ENCODE peak calls at places on chromosome 2, in five cellular contexts. O, P, C, F and N are unnamed samples.

GRCh38 chr2:241821460-241822263 is 12.7 kb downstream of the NEU4 start:
- DNase-seq in P (peak), F (no peak), O (no peak), C (no peak), N (no peak)

GRCh38 chr2:219728993-219729487 is 101.6 kb downstream of the SLC4A3 start:
- DNase-seq in P (no peak), F (no peak), C (no peak), O (no peak), N (no peak)

GRCh38 chr2:24919100-24919976 is 699 bp downstream of the ADCY3 start:
- DNase-seq in C (peak), P (peak), F (peak), O (peak), N (peak)

GRCh38 chr2:103161456-103162289 is 399.8 kb downstream of the TMEM182 start:
- DNase-seq in F (peak), C (peak), P (peak), O (peak), N (peak)

GRCh38 chr2:133240505-133241230 is 327.6 kb downstream of the NCKAP5 start:
- DNase-seq in C (peak), F (no peak), P (no peak), O (peak), N (no peak)

GRCh38 chr2:201733544-201733943 is 35.1 kb upstream of the MPP4 start:
- DNase-seq in P (no peak), F (peak), C (peak), O (no peak), N (no peak)

GRCh38 chr2:43370146-43370545 is 143.7 kb upstream of the ZFP36L2 start:
- DNase-seq in C (no peak), F (no peak), O (peak), P (no peak), N (no peak)

GRCh38 chr2:47189635-47190034 is 34.5 kb upstream of the STPG4 start:
- DNase-seq in O (peak), F (peak), P (no peak), C (peak), N (no peak)

GRCh38 chr2:15243762-15244161 is 317.4 kb downstream of the NBAS start:
- DNase-seq in C (peak), F (peak), O (no peak), P (no peak), N (peak)

GRCh38 chr2:4246364-4247131 is 543.2 kb downstream of the DCDC2C start:
- DNase-seq in P (peak), C (no peak), O (no peak), F (no peak), N (no peak)

GRCh38 chr2:7358865-7359264 is 441.7 kb downstream of the RNF144A start:
- DNase-seq in C (no peak), F (no peak), O (no peak), P (peak), N (no peak)

GRCh38 chr2:101617188-101617587 is 80.3 kb upstream of the MAP4K4 start:
- DNase-seq in O (no peak), P (no peak), C (peak), F (peak), N (no peak)

GRCh38 chr2:148282201-148282600 is 261.3 kb downstream of the MBD5 start:
- DNase-seq in C (peak), P (no peak), O (no peak), F (peak), N (peak)

GRCh38 chr2:101047075-101047766 is 45.1 kb downstream of the RPL31 start:
- DNase-seq in O (peak), P (no peak), F (peak), C (peak), N (peak)

GRCh38 chr2:231223458-231223970 is 25.1 kb downstream of the ARMC9 start:
- DNase-seq in O (no peak), F (no peak), P (no peak), C (no peak), N (no peak)

GRCh38 chr2:45826889-45827635 is 175.6 kb downstream of the PRKCE start:
- DNase-seq in O (peak), P (no peak), F (peak), C (peak), N (no peak)

GRCh38 chr2:207531024-207531411 is 1.3 kb downstream of the CREB1 start:
- DNase-seq in F (peak), O (peak), P (no peak), C (peak), N (no peak)

GRCh38 chr2:24779121-24779520 is 14.1 kb downstream of the PTRHD1 start:
- DNase-seq in O (no peak), P (no peak), C (no peak), F (no peak), N (peak)

GRCh38 chr2:17747684-17748452 is 5.7 kb downstream of the SMC6 start:
- DNase-seq in O (no peak), P (peak), C (peak), F (no peak), N (no peak)

GRCh38 chr2:96511851-96512250 is 6.7 kb upstream of the NEURL3 start:
- DNase-seq in P (no peak), O (no peak), C (no peak), F (no peak), N (no peak)

GRCh38 chr2:220789961-220790360 is 782.1 kb downstream of the EPHA4 start:
- DNase-seq in P (no peak), F (peak), C (peak), O (no peak), N (no peak)

GRCh38 chr2:47086054-47086471 is 69.0 kb downstream of the STPG4 start:
- DNase-seq in C (no peak), P (no peak), F (no peak), O (no peak), N (no peak)

GRCh38 chr2:19321946-19322345 is 36.5 kb downstream of the OSR1 start:
- DNase-seq in P (no peak), F (no peak), C (peak), O (no peak), N (no peak)

GRCh38 chr2:199757466-199757865 is 93.5 kb downstream of the FTCDNL1 start:
- DNase-seq in F (peak), C (no peak), O (no peak), P (no peak), N (no peak)

GRCh38 chr2:164697688-164698290 is 76.5 kb upstream of the GRB14 start:
- DNase-seq in F (peak), P (peak), C (peak), O (peak), N (peak)

GRCh38 chr2:145692971-145693478 is 1173.1 kb upstream of the ZEB2 start:
- DNase-seq in P (no peak), C (peak), O (peak), F (peak), N (no peak)

GRCh38 chr2:219688560-219689445 is 61.4 kb downstream of the SLC4A3 start:
- DNase-seq in F (peak), P (no peak), O (peak), C (peak), N (peak)

GRCh38 chr2:10519067-10519740 is 71.1 kb upstream of the ODC1 start:
- DNase-seq in P (no peak), C (no peak), F (no peak), O (no peak), N (no peak)

GRCh38 chr2:67565761-67566160 is 168.6 kb downstream of the ETAA1 start:
- DNase-seq in P (no peak), F (peak), C (peak), O (no peak), N (no peak)

GRCh38 chr2:176140520-176141317 is 10.6 kb upstream of the HOXD4 start:
- DNase-seq in P (peak), C (peak), O (peak), F (peak), N (peak)

GRCh38 chr2:61016392-61017002 is 1.0 kb upstream of the PEX13 start:
- DNase-seq in O (no peak), P (peak), C (no peak), F (no peak), N (peak)

GRCh38 chr2:41937464-41937861 is 110.4 kb upstream of the PKDCC start:
- DNase-seq in P (peak), F (no peak), C (no peak), O (no peak), N (no peak)

GRCh38 chr2:127676906-127677305 is 1.6 kb upstream of the LIMS2 start:
- DNase-seq in F (no peak), P (peak), C (no peak), O (no peak), N (no peak)

GRCh38 chr2:44825702-44826101 is 115.8 kb upstream of the SIX3 start:
- DNase-seq in C (no peak), F (no peak), O (no peak), P (no peak), N (no peak)

GRCh38 chr2:133489641-133490411 is 78.4 kb downstream of the NCKAP5 start:
- DNase-seq in O (no peak), C (peak), F (peak), P (no peak), N (no peak)

GRCh38 chr2:154758871-154759270 is 60.4 kb downstream of the KCNJ3 start:
- DNase-seq in F (no peak), O (no peak), C (no peak), P (no peak), N (no peak)

GRCh38 chr2:42385225-42385624 is 24.2 kb upstream of the COX7A2L start:
- DNase-seq in C (no peak), O (peak), P (peak), F (peak), N (no peak)